ENCODE peak calls at places on chromosome 19, in ten cellular contexts. Z is stomach, I is transverse colon, W is suprapubic skin, L is GM12878, R is K562, Q is SK-N-SH, V is HepG2, F is H1, O is esophagus muscularis mucosa. H is an unnamed sample. For H3K4me1, the result is how much of the 10 kb centered on the place peaks cover.

GRCh38 chr19:48481846-48482639 is 12.9 kb downstream of the CYTH2 start:
- DNase-seq in Q (no peak), L (no peak), V (no peak), I (no peak), O (no peak), Z (no peak), F (no peak), R (no peak), W (no peak), H (no peak)

GRCh38 chr19:47069795-47070194 is 21.4 kb upstream of the TMEM160 start:
- DNase-seq in W (no peak), Q (no peak), O (no peak), R (no peak), I (no peak), Z (no peak), F (no peak), L (no peak), V (no peak), H (no peak)

GRCh38 chr19:50214699-50215543 is 11.5 kb downstream of the MYH14 start:
- DNase-seq in O (no peak), L (no peak), I (peak), Q (no peak), Z (peak), V (no peak), W (peak), R (no peak), F (no peak), H (peak)

GRCh38 chr19:36972594-36972993 is 56.5 kb downstream of the ZNF568 start:
- DNase-seq in V (no peak), O (no peak), R (no peak), L (no peak), I (no peak), F (no peak), Q (no peak), Z (no peak), W (peak), H (no peak)

GRCh38 chr19:8393871-8394250 is 3.7 kb downstream of the RAB11B start:
- DNase-seq in O (no peak), L (no peak), V (no peak), F (no peak), Q (no peak), I (no peak), W (no peak), Z (no peak), R (no peak), H (peak)

GRCh38 chr19:32421589-32422361 is 16.2 kb downstream of the DPY19L3 start:
- DNase-seq in Q (no peak), Z (no peak), W (no peak), F (no peak), R (peak), L (no peak), O (no peak), I (no peak), V (no peak), H (no peak)

GRCh38 chr19:55476100-55476775 is at the start of gene ZNF628:
- DNase-seq in V (peak), I (peak), R (peak), O (peak), F (peak), L (peak), Q (peak), Z (peak), W (peak), H (peak)

GRCh38 chr19:3137139-3137538 is 1.3 kb downstream of the GNA15 start:
- DNase-seq in R (no peak), L (no peak), I (no peak), W (no peak), Q (no peak), F (no peak), V (no peak), O (no peak), Z (no peak), H (no peak)

GRCh38 chr19:58182577-58182988 is 278 bp upstream of the ZNF274 start:
- DNase-seq in I (no peak), L (no peak), W (no peak), R (peak), Z (no peak), V (no peak), F (no peak), Q (peak), O (peak), H (peak)

GRCh38 chr19:3302755-3303154 is 63.6 kb upstream of the NFIC start:
- DNase-seq in Q (no peak), I (no peak), Z (no peak), R (no peak), F (no peak), O (no peak), L (no peak), V (no peak), W (no peak), H (no peak)

GRCh38 chr19:18708452-18709231 is 25.2 kb downstream of the CRTC1 start:
- DNase-seq in Q (peak), V (no peak), R (no peak), W (no peak), L (no peak), I (no peak), Z (peak), O (no peak), F (no peak), H (peak)

GRCh38 chr19:48244289-48244688 is 11.4 kb downstream of the CARD8 start:
- DNase-seq in O (no peak), V (no peak), L (no peak), W (no peak), R (no peak), Q (no peak), I (no peak), Z (no peak), F (no peak), H (peak)

GRCh38 chr19:6362351-6362801 is 1.0 kb downstream of the CLPP start:
- DNase-seq in O (no peak), L (no peak), Q (no peak), R (no peak), I (no peak), Z (no peak), F (no peak), W (no peak), V (no peak), H (no peak)

GRCh38 chr19:49987159-49987698 is 26.3 kb upstream of the SIGLEC11 start:
- DNase-seq in W (peak), V (peak), Z (peak), O (peak), L (peak), R (peak), I (peak), Q (no peak), F (peak), H (no peak)

GRCh38 chr19:2984196-2984490 is 6.8 kb downstream of the TLE6 start:
- DNase-seq in Z (no peak), L (no peak), O (no peak), R (no peak), I (no peak), Q (no peak), V (no peak), F (no peak), W (no peak), H (no peak)

GRCh38 chr19:49212302-49212701 is 54.7 kb downstream of the TRPM4 start:
- DNase-seq in Q (no peak), R (peak), O (no peak), L (no peak), F (no peak), I (no peak), V (no peak), Z (no peak), W (no peak), H (no peak)

GRCh38 chr19:1172353-1173159 is 1.5 kb downstream of the SBNO2 start:
- DNase-seq in I (peak), F (no peak), Q (peak), R (no peak), V (no peak), L (no peak), O (no peak), W (peak), Z (peak), H (peak)

GRCh38 chr19:38513762-38514167 is 80.3 kb downstream of the RYR1 start:
- DNase-seq in F (no peak), Q (no peak), R (no peak), V (no peak), L (no peak), Z (no peak), W (no peak), O (no peak), I (no peak), H (no peak)

GRCh38 chr19:41528106-41528505 is 47.9 kb upstream of the CEACAM21 start:
- DNase-seq in W (no peak), O (no peak), L (no peak), Z (no peak), V (no peak), F (no peak), R (no peak), Q (no peak), I (no peak), H (no peak)

GRCh38 chr19:44050740-44051653 is 839 bp upstream of the ZNF223 start:
- DNase-seq in F (no peak), I (peak), Z (peak), O (no peak), L (no peak), R (no peak), V (no peak), W (no peak), Q (no peak), H (peak)

GRCh38 chr19:44748426-44749254 is at the start of gene BCL3:
- DNase-seq in Q (peak), O (no peak), I (peak), R (peak), V (no peak), Z (peak), F (no peak), L (no peak), W (no peak), H (peak)

GRCh38 chr19:6057651-6058365 is 52.5 kb downstream of the RFX2 start:
- DNase-seq in Q (no peak), W (no peak), Z (no peak), R (no peak), F (no peak), I (no peak), O (peak), V (no peak), L (no peak), H (no peak)

GRCh38 chr19:17402982-17403855 is 2.2 kb downstream of the BST2 start:
- DNase-seq in O (no peak), V (no peak), R (peak), Q (peak), I (no peak), F (no peak), L (no peak), Z (no peak), W (no peak), H (peak)

GRCh38 chr19:19599190-19599535 is 19.3 kb downstream of the PBX4 start:
- DNase-seq in L (no peak), V (no peak), W (no peak), O (no peak), R (no peak), Z (no peak), I (no peak), F (no peak), Q (no peak), H (no peak)

GRCh38 chr19:47247308-47247990 is 8.9 kb upstream of the CCDC9 start:
- DNase-seq in L (no peak), V (peak), Z (peak), Q (peak), I (peak), O (peak), F (no peak), W (peak), R (peak), H (peak)

GRCh38 chr19:16014923-16015804 is 61.1 kb upstream of the TPM4 start:
- DNase-seq in I (no peak), F (no peak), O (no peak), R (no peak), Z (peak), Q (peak), V (no peak), W (no peak), L (no peak), H (no peak)

GRCh38 chr19:28019901-28020300 is 1193.0 kb downstream of the UQCRFS1 start:
- DNase-seq in L (no peak), Q (no peak), I (no peak), W (no peak), R (no peak), V (no peak), Z (no peak), O (peak), F (no peak), H (no peak)

GRCh38 chr19:41541990-41542584 is 33.9 kb upstream of the CEACAM21 start:
- DNase-seq in R (peak), F (no peak), V (peak), I (peak), Q (peak), O (no peak), L (no peak), Z (peak), W (peak), H (no peak)

GRCh38 chr19:16268676-16269319 is 55.8 kb upstream of the KLF2 start:
- DNase-seq in I (no peak), L (no peak), W (no peak), R (no peak), Z (no peak), F (no peak), Q (no peak), V (no peak), O (no peak), H (peak)

GRCh38 chr19:42850981-42851717 is 28.4 kb downstream of the PSG1 start:
- DNase-seq in L (no peak), Q (no peak), O (peak), W (no peak), F (no peak), R (no peak), I (peak), Z (no peak), V (peak), H (no peak)

DNA sequence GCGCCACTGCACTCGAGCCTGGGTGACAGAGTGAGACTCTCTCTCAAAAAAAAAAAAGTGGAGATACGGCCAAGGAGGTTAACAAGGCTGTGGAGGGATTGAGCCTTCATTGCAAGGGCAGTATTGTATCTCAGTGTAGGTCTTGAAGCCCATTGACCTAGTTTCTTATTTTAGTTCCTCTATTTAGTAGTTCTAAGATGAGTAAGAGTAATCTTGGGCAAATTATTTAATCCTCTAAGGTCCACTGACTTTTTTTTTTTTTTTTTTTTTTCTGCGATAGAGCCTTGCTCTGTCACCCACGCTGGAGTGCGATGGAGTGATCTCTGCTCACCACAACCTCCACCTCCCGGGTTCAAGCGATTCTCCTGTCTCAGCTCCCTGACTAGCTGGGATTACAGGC is 14.3 kb upstream of the ILF3 start:
- DNase-seq in W (no peak), V (no peak), F (no peak), O (no peak), I (no peak), L (peak), Z (no peak), Q (no peak), R (peak), H (no peak)
- TF ChIP-seq EP300 in W (no peak), V (no peak), F (no peak), O (no peak), I (no peak), L (no peak), Z (no peak), Q (no peak), R (no peak), H (no peak)

GRCh38 chr19:4389064-4389375 is 11.3 kb downstream of the SH3GL1 start:
- DNase-seq in W (no peak), Z (no peak), V (no peak), R (no peak), L (no peak), O (no peak), I (no peak), Q (no peak), F (no peak), H (no peak)

GRCh38 chr19:4390017-4390861 is 10.1 kb downstream of the SH3GL1 start:
- DNase-seq in O (no peak), W (no peak), V (no peak), Q (no peak), L (no peak), R (no peak), Z (no peak), I (peak), F (peak), H (peak)

GRCh38 chr19:4386038-4386782 is 14.1 kb downstream of the SH3GL1 start:
- DNase-seq in I (no peak), O (no peak), Z (no peak), V (no peak), R (no peak), W (no peak), F (no peak), L (no peak), Q (no peak), H (no peak)

GRCh38 chr19:4389511-4390016 is 10.8 kb downstream of the SH3GL1 start:
- DNase-seq in W (no peak), V (no peak), F (no peak), L (no peak), I (no peak), R (no peak), Z (no peak), Q (no peak), O (no peak), H (no peak)

DNA sequence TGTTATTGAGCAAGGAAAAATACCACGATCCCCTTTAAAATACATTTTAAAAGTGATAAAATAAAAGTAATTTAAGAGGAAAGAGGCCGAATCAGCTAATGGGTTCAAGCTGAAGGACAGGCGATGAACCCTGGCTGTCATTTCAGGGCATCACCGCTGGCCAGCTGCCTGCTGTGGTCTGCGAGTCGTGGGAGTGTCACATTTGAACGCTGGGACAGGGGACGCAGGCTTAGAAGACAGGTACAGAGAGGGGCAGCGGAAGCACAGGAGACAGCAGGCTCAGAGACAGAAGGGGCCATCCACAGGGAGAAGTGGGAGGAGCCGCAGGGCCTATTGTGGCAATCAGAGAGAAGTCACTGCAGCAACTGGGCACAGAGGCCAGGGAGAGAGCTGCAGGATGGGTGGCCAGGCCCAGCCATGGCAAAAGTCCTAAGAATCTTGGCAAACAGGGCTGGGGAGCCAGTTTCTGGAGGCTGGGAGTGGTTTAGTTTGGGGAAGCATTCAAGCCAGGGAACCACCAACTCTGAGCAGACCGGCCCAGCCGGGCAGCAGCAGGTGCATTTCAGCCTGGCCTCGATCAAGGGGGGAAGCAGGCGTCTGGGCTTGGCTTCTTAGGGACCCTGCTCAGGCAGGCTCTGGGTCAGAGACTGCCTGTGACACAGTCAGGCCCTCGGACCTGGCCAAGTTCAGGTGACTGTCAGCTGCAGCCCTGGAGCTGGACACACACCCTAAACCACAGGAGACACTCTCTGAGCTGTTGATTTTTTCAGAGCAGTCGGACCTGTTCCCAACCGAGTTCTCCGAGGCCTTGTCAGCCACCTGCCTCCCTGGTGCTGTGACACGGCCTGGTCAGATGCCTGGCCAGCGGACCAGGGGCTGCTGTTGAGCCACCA is 11.9 kb downstream of the SH3GL1 start:
- DNase-seq in Q (no peak), W (no peak), I (no peak), V (no peak), O (no peak), R (no peak), F (no peak), Z (peak), L (no peak), H (no peak)
- TF ChIP-seq POLR2AphosphoS5 in Q (no peak), W (no peak), I (no peak), V (no peak), O (no peak), R (no peak), F (no peak), Z (no peak), L (no peak), H (no peak)

DNA sequence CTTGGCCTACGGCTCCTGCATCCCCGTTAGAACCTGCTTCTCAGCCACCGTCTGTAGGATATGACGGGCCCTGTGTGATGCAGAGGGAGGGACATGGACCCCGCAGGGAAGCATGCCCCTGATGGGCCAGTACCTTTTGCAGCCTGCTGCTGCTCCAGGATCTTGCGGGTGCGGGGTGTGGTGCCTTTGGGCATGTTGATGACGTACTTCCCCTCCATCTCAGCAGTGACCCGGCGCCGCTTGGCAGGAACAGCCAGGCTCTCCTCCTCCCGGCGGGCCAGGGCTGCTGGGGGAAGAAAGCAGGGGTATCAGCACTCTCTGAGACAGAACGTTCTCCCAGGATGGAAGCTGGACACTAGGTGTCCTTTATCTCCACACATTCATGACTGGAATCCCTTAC is 22.0 kb downstream of the C19orf47 start:
- DNase-seq in L (no peak), F (no peak), R (no peak), Q (no peak), O (no peak), Z (no peak), W (no peak), I (no peak), V (no peak), H (no peak)
- H3K4me1 ChIP-seq in L (under half), F (under half), R (under half), Q (under half), O (under half), Z (under half), W (under half), I (under half), V (under half), H (under half)

DNA sequence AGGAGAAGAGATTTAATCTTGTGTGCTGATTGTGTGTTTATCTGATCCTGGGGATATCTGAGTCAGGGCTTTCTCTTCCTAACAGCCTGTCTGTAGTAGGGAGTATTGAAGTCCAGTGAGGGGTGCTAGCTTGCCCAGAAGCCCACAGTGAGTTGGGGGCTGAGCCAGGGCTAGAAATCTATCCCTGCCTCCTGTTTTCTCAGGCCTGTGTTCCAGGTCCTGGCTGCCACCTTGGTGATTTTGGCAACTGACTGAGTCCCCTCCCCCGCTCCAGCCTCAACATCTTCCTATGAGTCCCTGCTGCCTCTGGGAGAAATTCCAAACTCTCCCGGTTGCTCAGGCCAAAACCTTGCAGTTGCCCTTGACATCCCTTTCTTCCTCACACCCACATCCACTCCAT is 7.7 kb upstream of the NOVA2 start:
- DNase-seq in R (no peak), F (no peak), O (no peak), W (no peak), V (no peak), I (no peak), Z (no peak), Q (no peak), L (no peak), H (no peak)
- TF ChIP-seq EP300 in R (no peak), F (no peak), O (no peak), W (no peak), V (no peak), I (no peak), Z (no peak), Q (no peak), L (no peak), H (no peak)

GRCh38 chr19:35398570-35398969 is 27.7 kb downstream of the GPR42 start:
- DNase-seq in I (no peak), L (no peak), Q (no peak), O (no peak), R (no peak), V (no peak), W (peak), F (no peak), Z (no peak), H (no peak)
- TF ChIP-seq POLR2AphosphoS5 in I (no peak), L (no peak), Q (no peak), O (no peak), R (no peak), V (no peak), W (no peak), F (no peak), Z (no peak), H (no peak)

GRCh38 chr19:12665646-12666304 is 767 bp downstream of the MAN2B1 start:
- DNase-seq in Z (no peak), O (no peak), W (no peak), R (no peak), V (no peak), F (no peak), I (no peak), Q (no peak), L (no peak), H (no peak)
- H3K4me1 ChIP-seq in Z (half or more), O (under half), W (under half), R (half or more), V (under half), F (under half), I (under half), Q (under half), L (under half), H (under half)

H was measured in upper lobe of left lung.